ENCODE peak calls at places on chromosomes 6 and 20, in four cellular contexts. One of them, this sample, is unnamed.

GRCh38 chr6:163338671-163339405 is 75.7 kb upstream of the QKI start:
- ATAC-seq in upper lobe of right lung: peak
- ATAC-seq in GM12878: no peak
- ATAC-seq in heart left ventricle: peak
- ATAC-seq in this sample: peak

GRCh38 chr6:144008501-144009245 is 614 bp upstream of the PLAGL1 start:
- ATAC-seq in heart left ventricle: peak
- ATAC-seq in upper lobe of right lung: peak
- ATAC-seq in GM12878: no peak
- ATAC-seq in this sample: peak

GRCh38 chr6:42616716-42617115 is 52.9 kb downstream of the UBR2 start:
- ATAC-seq in upper lobe of right lung: no peak
- ATAC-seq in heart left ventricle: no peak
- ATAC-seq in GM12878: no peak
- ATAC-seq in this sample: no peak

GRCh38 chr6:159682265-159682664 is 10.8 kb downstream of the SOD2 start:
- ATAC-seq in upper lobe of right lung: no peak
- ATAC-seq in GM12878: peak
- ATAC-seq in heart left ventricle: no peak
- ATAC-seq in this sample: no peak

GRCh38 chr6:14981960-14982359 is 263.9 kb upstream of the JARID2 start:
- ATAC-seq in upper lobe of right lung: peak
- ATAC-seq in GM12878: peak
- ATAC-seq in heart left ventricle: no peak
- ATAC-seq in this sample: no peak

GRCh38 chr20:12108842-12109241 is 191.1 kb downstream of the BTBD3 start:
- ATAC-seq in heart left ventricle: no peak
- ATAC-seq in GM12878: no peak
- ATAC-seq in upper lobe of right lung: no peak
- ATAC-seq in this sample: no peak

GRCh38 chr20:11159728-11160127 is 485.9 kb upstream of the JAG1 start:
- ATAC-seq in heart left ventricle: peak
- ATAC-seq in GM12878: peak
- ATAC-seq in upper lobe of right lung: peak
- ATAC-seq in this sample: no peak

GRCh38 chr20:1377341-1377871 is 15.4 kb downstream of the FKBP1A start:
- ATAC-seq in upper lobe of right lung: no peak
- ATAC-seq in GM12878: peak
- ATAC-seq in heart left ventricle: no peak
- ATAC-seq in this sample: no peak

GRCh38 chr20:47989957-47990356 is 204.7 kb upstream of the SULF2 start:
- ATAC-seq in GM12878: no peak
- ATAC-seq in upper lobe of right lung: peak
- ATAC-seq in heart left ventricle: no peak
- ATAC-seq in this sample: no peak

GRCh38 chr20:51354769-51355319 is 187.7 kb downstream of the NFATC2 start:
- ATAC-seq in heart left ventricle: no peak
- ATAC-seq in GM12878: peak
- ATAC-seq in upper lobe of right lung: peak
- ATAC-seq in this sample: no peak

GRCh38 chr6:134534708-134535149 is 216.8 kb upstream of the SGK1 start:
- ATAC-seq in upper lobe of right lung: peak
- ATAC-seq in heart left ventricle: peak
- ATAC-seq in GM12878: no peak
- ATAC-seq in this sample: no peak

GRCh38 chr6:36853325-36853724 is 14.1 kb upstream of the CPNE5 start:
- ATAC-seq in GM12878: no peak
- ATAC-seq in upper lobe of right lung: peak
- ATAC-seq in heart left ventricle: peak
- ATAC-seq in this sample: peak

GRCh38 chr6:140018588-140018987 is 644.1 kb upstream of the CITED2 start:
- ATAC-seq in upper lobe of right lung: no peak
- ATAC-seq in GM12878: no peak
- ATAC-seq in heart left ventricle: no peak
- ATAC-seq in this sample: no peak

GRCh38 chr20:51092238-51092822 is 69.4 kb upstream of the KCNG1 start:
- ATAC-seq in heart left ventricle: no peak
- ATAC-seq in upper lobe of right lung: no peak
- ATAC-seq in GM12878: no peak
- ATAC-seq in this sample: no peak

GRCh38 chr6:35713426-35713825 is 23.4 kb upstream of the ARMC12 start:
- ATAC-seq in GM12878: no peak
- ATAC-seq in upper lobe of right lung: no peak
- ATAC-seq in heart left ventricle: no peak
- ATAC-seq in this sample: no peak

GRCh38 chr20:63775096-63775978 is 35.8 kb downstream of the SLC2A4RG start:
- ATAC-seq in heart left ventricle: no peak
- ATAC-seq in upper lobe of right lung: peak
- ATAC-seq in GM12878: no peak
- ATAC-seq in this sample: no peak

GRCh38 chr6:133101790-133102189 is 139.4 kb upstream of the EYA4 start:
- ATAC-seq in upper lobe of right lung: no peak
- ATAC-seq in GM12878: no peak
- ATAC-seq in heart left ventricle: no peak
- ATAC-seq in this sample: no peak

GRCh38 chr6:43727634-43728033 is 40.0 kb upstream of the MRPS18A start:
- ATAC-seq in GM12878: no peak
- ATAC-seq in upper lobe of right lung: no peak
- ATAC-seq in heart left ventricle: no peak
- ATAC-seq in this sample: no peak

GRCh38 chr6:140915001-140915950 is 1217.4 kb upstream of the GJE1 start:
- ATAC-seq in heart left ventricle: peak
- ATAC-seq in GM12878: no peak
- ATAC-seq in upper lobe of right lung: no peak
- ATAC-seq in this sample: no peak

GRCh38 chr20:2151805-2152727 is 50.4 kb downstream of the STK35 start:
- ATAC-seq in GM12878: no peak
- ATAC-seq in heart left ventricle: peak
- ATAC-seq in upper lobe of right lung: peak
- ATAC-seq in this sample: no peak

GRCh38 chr6:113187671-113188070 is 669.5 kb upstream of the MARCKS start:
- ATAC-seq in upper lobe of right lung: no peak
- ATAC-seq in heart left ventricle: no peak
- ATAC-seq in GM12878: no peak
- ATAC-seq in this sample: no peak

GRCh38 chr20:34514897-34515483 is 1.2 kb upstream of the DYNLRB1 start:
- ATAC-seq in heart left ventricle: no peak
- ATAC-seq in GM12878: no peak
- ATAC-seq in upper lobe of right lung: no peak
- ATAC-seq in this sample: no peak

DNA sequence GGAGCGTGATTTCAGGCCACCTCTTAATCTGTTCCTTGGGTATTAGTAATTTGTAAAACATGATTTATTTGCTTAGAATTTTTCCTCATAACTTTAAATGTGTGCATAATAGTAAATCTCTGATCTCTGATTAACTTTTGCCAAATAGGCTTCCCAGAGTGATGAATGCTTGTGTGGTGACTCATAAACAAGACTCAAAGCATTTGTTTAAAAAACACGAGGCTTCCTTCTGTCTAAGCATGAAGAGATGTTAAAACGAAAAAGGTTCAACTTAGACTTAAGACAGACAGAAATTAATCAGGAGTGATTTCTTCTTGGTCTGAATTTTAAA is 337.0 kb downstream of the CDH4 start:
- ATAC-seq in GM12878: no peak
- ATAC-seq in heart left ventricle: no peak
- ATAC-seq in upper lobe of right lung: no peak
- ATAC-seq in this sample: no peak
- H3K27ac ChIP-seq in GM12878: no peak
- H3K27ac ChIP-seq in heart left ventricle: no peak
- H3K27ac ChIP-seq in upper lobe of right lung: no peak
- H3K27ac ChIP-seq in this sample: no peak

DNA sequence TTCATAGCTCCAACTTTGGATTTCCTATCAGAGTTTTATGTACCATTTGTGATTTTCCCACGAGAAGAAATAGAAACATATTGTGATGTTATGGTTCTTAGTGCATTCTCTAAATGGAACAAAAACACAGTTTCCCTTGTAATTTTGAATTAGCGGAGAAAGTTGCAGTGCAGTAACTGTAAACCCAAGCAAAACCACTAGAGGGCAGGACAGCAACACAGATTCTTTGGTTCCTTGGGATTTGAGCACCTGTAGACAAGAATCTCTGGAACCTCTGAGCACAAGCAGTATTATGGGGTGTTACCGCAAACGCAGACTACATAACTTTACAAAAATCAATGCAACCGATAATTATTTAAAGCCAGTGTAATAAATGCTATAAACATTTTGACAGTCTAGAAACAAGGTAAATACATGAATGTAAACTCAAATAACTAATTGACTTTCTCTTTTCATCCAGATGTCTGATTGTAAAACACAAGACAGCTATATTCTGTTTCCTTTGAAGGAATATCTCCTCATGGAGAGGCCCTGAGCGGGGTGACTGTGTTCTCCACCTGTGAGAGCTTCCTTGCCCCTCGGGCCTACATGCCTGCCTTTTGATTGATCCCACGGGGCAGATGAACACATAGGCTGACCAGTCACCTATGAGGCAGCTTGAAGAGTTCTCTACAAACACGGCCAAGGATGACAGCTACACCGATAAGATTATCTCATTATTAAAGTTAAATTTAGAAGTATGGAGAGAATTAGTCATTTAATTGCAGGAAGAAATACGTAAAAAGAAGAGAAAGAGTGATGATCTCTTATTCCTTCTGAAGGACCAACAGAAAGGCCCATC is 67.5 kb upstream of the COL21A1 start:
- ATAC-seq in GM12878: peak
- ATAC-seq in upper lobe of right lung: peak
- ATAC-seq in heart left ventricle: no peak
- ATAC-seq in this sample: no peak
- TF ChIP-seq CTCF in GM12878: peak
- TF ChIP-seq CTCF in upper lobe of right lung: peak
- TF ChIP-seq CTCF in heart left ventricle: peak
- TF ChIP-seq CTCF in this sample: peak

DNA sequence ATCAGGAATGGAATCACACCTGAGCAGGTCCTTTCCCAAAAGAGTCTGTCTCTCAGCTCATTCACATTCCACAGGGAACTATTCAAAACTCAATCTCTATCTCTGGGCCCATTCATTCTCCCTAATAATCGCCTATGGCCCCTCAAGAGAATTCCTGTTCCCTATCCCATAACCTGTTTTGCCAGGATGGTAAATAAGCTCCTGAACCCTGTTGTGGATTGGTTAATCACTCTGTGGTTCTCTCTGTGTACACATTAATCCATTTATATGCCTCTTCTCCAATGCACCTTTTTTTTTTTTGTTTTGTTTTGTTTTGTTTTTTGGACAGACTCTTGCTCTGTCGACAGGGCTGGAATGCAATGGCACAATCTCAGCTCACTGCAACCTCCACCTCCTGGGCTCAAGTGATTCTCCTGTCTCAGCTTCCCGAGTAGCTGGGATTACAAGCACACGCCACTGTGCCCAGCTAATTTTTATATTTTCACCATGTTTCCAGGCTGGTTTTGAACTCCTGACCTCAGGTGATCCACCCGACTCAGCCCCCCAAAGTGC is 17.2 kb upstream of the KIFC1 start:
- ATAC-seq in heart left ventricle: no peak
- ATAC-seq in GM12878: no peak
- ATAC-seq in upper lobe of right lung: no peak
- ATAC-seq in this sample: no peak
- H3K27ac ChIP-seq in heart left ventricle: no peak
- H3K27ac ChIP-seq in GM12878: no peak
- H3K27ac ChIP-seq in upper lobe of right lung: peak
- H3K27ac ChIP-seq in this sample: peak

DNA sequence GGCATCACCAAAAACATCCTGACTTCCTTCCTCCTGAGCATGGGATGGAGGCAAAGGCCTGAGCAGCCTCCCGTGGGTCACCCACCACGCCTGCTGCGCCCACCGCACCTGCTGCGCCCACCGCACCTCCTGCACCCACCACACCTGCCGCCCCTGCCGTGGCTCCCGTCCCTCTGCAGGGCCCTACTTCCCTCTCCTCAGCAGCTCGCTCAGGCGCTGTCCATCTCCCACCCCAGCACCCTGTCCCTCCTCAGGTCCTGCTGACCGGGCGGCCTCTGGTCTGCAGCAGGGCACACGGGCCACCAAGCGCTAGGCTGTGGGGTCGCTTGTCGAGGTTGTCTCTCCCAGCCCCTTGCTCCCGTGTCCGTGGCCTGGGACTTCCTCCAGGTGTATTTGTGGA is 72.7 kb upstream of the SLCO4A1 start:
- ATAC-seq in heart left ventricle: peak
- ATAC-seq in GM12878: no peak
- ATAC-seq in upper lobe of right lung: no peak
- ATAC-seq in this sample: no peak
- TF ChIP-seq CTCF in heart left ventricle: no peak
- TF ChIP-seq CTCF in GM12878: no peak
- TF ChIP-seq CTCF in upper lobe of right lung: no peak
- TF ChIP-seq CTCF in this sample: no peak

GRCh38 chr20:56986931-56987720 is 279.3 kb downstream of the BMP7 start:
- ATAC-seq in upper lobe of right lung: no peak
- ATAC-seq in heart left ventricle: no peak
- ATAC-seq in GM12878: no peak
- ATAC-seq in this sample: no peak
- H3K27ac ChIP-seq in upper lobe of right lung: no peak
- H3K27ac ChIP-seq in heart left ventricle: no peak
- H3K27ac ChIP-seq in GM12878: no peak
- H3K27ac ChIP-seq in this sample: no peak